ENCODE peak calls at places on chromosomes 7 and 10, in seven cellular contexts. One of them, this sample, is unnamed.

GRCh38 chr10:35580421-35580770 is 24.7 kb upstream of the GJD4 start:
- DNase-seq in mesothelial cell of epicardium: no peak
- DNase-seq in dorsolateral prefrontal cortex: no peak
- DNase-seq in nephron progenitor cell: no peak
- DNase-seq in tibial nerve: no peak
- DNase-seq in kidney epithelial cell: no peak
- DNase-seq in RWPE2: no peak
- DNase-seq in this sample: no peak

GRCh38 chr10:126049741-126050140 is 153.4 kb downstream of the FANK1 start:
- DNase-seq in mesothelial cell of epicardium: no peak
- DNase-seq in dorsolateral prefrontal cortex: no peak
- DNase-seq in nephron progenitor cell: no peak
- DNase-seq in tibial nerve: no peak
- DNase-seq in kidney epithelial cell: no peak
- DNase-seq in RWPE2: no peak
- DNase-seq in this sample: no peak

GRCh38 chr7:5704534-5704922 is 76.9 kb downstream of the RNF216 start:
- DNase-seq in mesothelial cell of epicardium: peak
- DNase-seq in dorsolateral prefrontal cortex: peak
- DNase-seq in nephron progenitor cell: peak
- DNase-seq in tibial nerve: peak
- DNase-seq in kidney epithelial cell: no peak
- DNase-seq in RWPE2: no peak
- DNase-seq in this sample: no peak

GRCh38 chr10:59285073-59285472 is 77.3 kb downstream of the FAM13C start:
- DNase-seq in mesothelial cell of epicardium: no peak
- DNase-seq in dorsolateral prefrontal cortex: no peak
- DNase-seq in nephron progenitor cell: no peak
- DNase-seq in tibial nerve: no peak
- DNase-seq in kidney epithelial cell: no peak
- DNase-seq in RWPE2: no peak
- DNase-seq in this sample: no peak

GRCh38 chr10:11689945-11690736 is 52.0 kb upstream of the ECHDC3 start:
- DNase-seq in mesothelial cell of epicardium: no peak
- DNase-seq in dorsolateral prefrontal cortex: no peak
- DNase-seq in nephron progenitor cell: no peak
- DNase-seq in tibial nerve: no peak
- DNase-seq in kidney epithelial cell: no peak
- DNase-seq in RWPE2: no peak
- DNase-seq in this sample: peak

GRCh38 chr10:83492004-83492403 is 647.3 kb upstream of the GHITM start:
- DNase-seq in mesothelial cell of epicardium: no peak
- DNase-seq in dorsolateral prefrontal cortex: no peak
- DNase-seq in nephron progenitor cell: no peak
- DNase-seq in tibial nerve: no peak
- DNase-seq in kidney epithelial cell: no peak
- DNase-seq in RWPE2: no peak
- DNase-seq in this sample: no peak

GRCh38 chr7:150322833-150323681 is at the start of the genes ACTR3C and LRRC61:
- DNase-seq in mesothelial cell of epicardium: no peak
- DNase-seq in dorsolateral prefrontal cortex: no peak
- DNase-seq in nephron progenitor cell: no peak
- DNase-seq in tibial nerve: no peak
- DNase-seq in kidney epithelial cell: no peak
- DNase-seq in RWPE2: no peak
- DNase-seq in this sample: no peak

GRCh38 chr7:107538001-107538400 is 25.7 kb downstream of the COG5 start:
- DNase-seq in mesothelial cell of epicardium: no peak
- DNase-seq in dorsolateral prefrontal cortex: no peak
- DNase-seq in nephron progenitor cell: no peak
- DNase-seq in tibial nerve: no peak
- DNase-seq in kidney epithelial cell: no peak
- DNase-seq in RWPE2: no peak
- DNase-seq in this sample: no peak

GRCh38 chr10:88042162-88043100 is 179.0 kb downstream of the PTEN start:
- DNase-seq in mesothelial cell of epicardium: no peak
- DNase-seq in dorsolateral prefrontal cortex: no peak
- DNase-seq in nephron progenitor cell: no peak
- DNase-seq in tibial nerve: peak
- DNase-seq in kidney epithelial cell: no peak
- DNase-seq in RWPE2: no peak
- DNase-seq in this sample: no peak

GRCh38 chr10:4262870-4263269 is 477.9 kb upstream of the KLF6 start:
- DNase-seq in mesothelial cell of epicardium: no peak
- DNase-seq in dorsolateral prefrontal cortex: no peak
- DNase-seq in nephron progenitor cell: no peak
- DNase-seq in tibial nerve: no peak
- DNase-seq in kidney epithelial cell: no peak
- DNase-seq in RWPE2: no peak
- DNase-seq in this sample: no peak

GRCh38 chr7:90772410-90772809 is 176.3 kb downstream of the CDK14 start:
- DNase-seq in mesothelial cell of epicardium: no peak
- DNase-seq in dorsolateral prefrontal cortex: no peak
- DNase-seq in nephron progenitor cell: no peak
- DNase-seq in tibial nerve: no peak
- DNase-seq in kidney epithelial cell: no peak
- DNase-seq in RWPE2: no peak
- DNase-seq in this sample: no peak

DNA sequence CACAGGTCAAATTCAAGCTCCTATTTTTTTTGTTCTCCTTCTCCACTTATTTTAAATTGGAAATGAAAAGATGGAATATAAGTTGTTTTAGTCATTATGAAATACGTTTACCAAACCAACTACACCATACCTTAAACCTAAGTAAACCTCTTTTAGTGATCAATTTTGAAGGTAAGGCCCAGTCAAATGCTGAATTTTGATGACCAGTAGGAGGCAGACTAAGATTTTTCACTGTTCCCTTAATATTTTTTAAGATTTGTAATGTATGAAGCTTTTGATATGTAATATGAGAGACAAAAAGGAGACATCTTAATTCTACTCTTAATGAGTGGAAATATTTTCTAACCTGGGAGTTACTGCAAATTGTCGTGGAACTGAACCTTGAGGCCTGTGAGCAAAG is 311.6 kb downstream of the EXOC4 start:
- DNase-seq in mesothelial cell of epicardium: no peak
- DNase-seq in dorsolateral prefrontal cortex: no peak
- DNase-seq in nephron progenitor cell: no peak
- DNase-seq in tibial nerve: no peak
- DNase-seq in kidney epithelial cell: no peak
- DNase-seq in RWPE2: no peak
- DNase-seq in this sample: no peak
- TF ChIP-seq CTCF in mesothelial cell of epicardium: no peak
- TF ChIP-seq CTCF in dorsolateral prefrontal cortex: no peak
- TF ChIP-seq CTCF in nephron progenitor cell: no peak
- TF ChIP-seq CTCF in tibial nerve: no peak
- TF ChIP-seq CTCF in kidney epithelial cell: no peak
- TF ChIP-seq CTCF in RWPE2: no peak
- TF ChIP-seq CTCF in this sample: peak

GRCh38 chr7:73732397-73732796 is 6.2 kb downstream of the ABHD11 start:
- DNase-seq in mesothelial cell of epicardium: no peak
- DNase-seq in dorsolateral prefrontal cortex: no peak
- DNase-seq in nephron progenitor cell: no peak
- DNase-seq in tibial nerve: no peak
- DNase-seq in kidney epithelial cell: no peak
- DNase-seq in RWPE2: no peak
- DNase-seq in this sample: no peak

GRCh38 chr7:73735526-73735905 is 3.1 kb downstream of the ABHD11 start:
- DNase-seq in mesothelial cell of epicardium: no peak
- DNase-seq in dorsolateral prefrontal cortex: no peak
- DNase-seq in nephron progenitor cell: no peak
- DNase-seq in tibial nerve: no peak
- DNase-seq in kidney epithelial cell: no peak
- DNase-seq in RWPE2: no peak
- DNase-seq in this sample: no peak

GRCh38 chr7:73736885-73737284 is 1.7 kb downstream of the ABHD11 start:
- DNase-seq in mesothelial cell of epicardium: no peak
- DNase-seq in dorsolateral prefrontal cortex: no peak
- DNase-seq in nephron progenitor cell: no peak
- DNase-seq in tibial nerve: no peak
- DNase-seq in kidney epithelial cell: no peak
- DNase-seq in RWPE2: no peak
- DNase-seq in this sample: no peak

GRCh38 chr7:73737491-73738219 is 947 bp downstream of the ABHD11 start:
- DNase-seq in mesothelial cell of epicardium: no peak
- DNase-seq in dorsolateral prefrontal cortex: no peak
- DNase-seq in nephron progenitor cell: no peak
- DNase-seq in tibial nerve: no peak
- DNase-seq in kidney epithelial cell: no peak
- DNase-seq in RWPE2: no peak
- DNase-seq in this sample: no peak

DNA sequence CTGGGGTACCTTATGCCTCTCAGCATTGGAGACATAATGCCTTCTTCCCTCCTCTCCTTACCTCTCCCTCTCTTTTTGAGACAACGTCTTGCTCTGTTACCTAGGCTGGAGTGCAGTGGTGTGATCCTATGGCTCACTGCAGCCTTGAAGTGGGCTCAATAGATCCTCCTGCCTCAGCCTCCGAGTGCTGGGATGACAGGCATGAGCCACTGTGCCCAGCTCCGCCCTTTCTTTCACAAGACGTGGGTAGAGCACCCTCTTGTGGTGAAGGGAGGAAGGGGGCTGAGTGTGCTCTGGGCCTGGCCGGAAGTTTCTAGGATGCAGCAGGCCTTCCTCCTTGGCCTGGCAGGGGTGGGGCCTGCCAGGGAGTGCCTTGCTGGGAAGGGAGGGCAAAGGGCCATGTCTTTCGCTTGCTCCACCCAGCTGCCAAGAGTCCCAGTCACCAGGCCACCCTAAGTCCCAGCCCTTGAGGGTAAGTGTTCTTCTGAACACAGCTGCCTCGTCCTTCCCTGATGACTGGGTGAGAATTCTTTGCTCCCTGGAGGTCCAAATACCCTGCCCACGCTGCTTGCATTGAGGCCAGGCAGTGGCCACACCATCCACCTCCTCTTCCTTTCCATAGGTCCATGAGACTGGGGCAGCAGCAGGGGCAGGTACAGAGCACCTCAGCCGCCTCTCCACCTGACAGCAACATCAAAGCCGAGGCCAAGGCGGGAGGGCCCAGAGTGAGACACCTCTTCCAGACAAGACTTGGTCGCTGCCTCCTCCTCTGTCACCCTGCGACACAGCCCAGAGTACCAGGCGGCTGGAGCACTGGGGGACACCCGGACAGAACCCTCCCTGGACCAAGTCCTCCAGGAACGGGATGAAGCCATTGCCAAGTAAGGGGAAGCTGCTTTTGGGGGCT is 3.7 kb downstream of the ABHD11 start:
- DNase-seq in mesothelial cell of epicardium: no peak
- DNase-seq in dorsolateral prefrontal cortex: no peak
- DNase-seq in nephron progenitor cell: peak
- DNase-seq in tibial nerve: peak
- DNase-seq in kidney epithelial cell: no peak
- DNase-seq in RWPE2: peak
- DNase-seq in this sample: no peak
- TF ChIP-seq CTCF in mesothelial cell of epicardium: peak
- TF ChIP-seq CTCF in dorsolateral prefrontal cortex: peak
- TF ChIP-seq CTCF in nephron progenitor cell: peak
- TF ChIP-seq CTCF in tibial nerve: peak
- TF ChIP-seq CTCF in kidney epithelial cell: peak
- TF ChIP-seq CTCF in RWPE2: peak
- TF ChIP-seq CTCF in this sample: peak

GRCh38 chr10:117418121-117418520 is 42.9 kb upstream of the PDZD8 start:
- DNase-seq in mesothelial cell of epicardium: no peak
- DNase-seq in dorsolateral prefrontal cortex: no peak
- DNase-seq in nephron progenitor cell: no peak
- DNase-seq in tibial nerve: no peak
- DNase-seq in kidney epithelial cell: no peak
- DNase-seq in RWPE2: no peak
- DNase-seq in this sample: no peak

GRCh38 chr10:117420768-117421167 is 45.5 kb upstream of the PDZD8 start:
- DNase-seq in mesothelial cell of epicardium: no peak
- DNase-seq in dorsolateral prefrontal cortex: no peak
- DNase-seq in nephron progenitor cell: no peak
- DNase-seq in tibial nerve: no peak
- DNase-seq in kidney epithelial cell: no peak
- DNase-seq in RWPE2: no peak
- DNase-seq in this sample: no peak

GRCh38 chr10:117421985-117422384 is 46.7 kb upstream of the PDZD8 start:
- DNase-seq in mesothelial cell of epicardium: no peak
- DNase-seq in dorsolateral prefrontal cortex: no peak
- DNase-seq in nephron progenitor cell: no peak
- DNase-seq in tibial nerve: no peak
- DNase-seq in kidney epithelial cell: no peak
- DNase-seq in RWPE2: no peak
- DNase-seq in this sample: no peak

GRCh38 chr10:117424171-117424570 is 48.9 kb upstream of the PDZD8 start:
- DNase-seq in mesothelial cell of epicardium: no peak
- DNase-seq in dorsolateral prefrontal cortex: no peak
- DNase-seq in nephron progenitor cell: no peak
- DNase-seq in tibial nerve: no peak
- DNase-seq in kidney epithelial cell: no peak
- DNase-seq in RWPE2: no peak
- DNase-seq in this sample: no peak

DNA sequence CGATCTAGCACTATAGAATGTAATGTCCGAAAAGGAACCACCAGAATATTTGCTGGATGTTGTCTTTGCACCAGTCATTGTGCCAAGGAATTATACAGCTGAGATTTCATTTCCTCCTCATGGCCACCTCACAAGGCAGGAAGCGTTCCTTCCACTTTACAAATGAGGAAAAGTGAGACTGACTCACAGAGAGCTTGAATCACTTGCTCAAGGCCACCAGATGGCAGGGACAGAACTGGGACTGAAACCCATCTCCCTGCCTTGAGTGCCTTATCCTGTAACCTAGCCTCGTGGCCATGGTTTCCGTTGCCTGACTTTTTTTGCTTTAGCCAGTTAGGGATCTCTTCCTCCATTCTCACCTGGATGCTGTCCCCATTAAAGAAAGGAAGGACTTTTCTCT is 44.7 kb upstream of the PDZD8 start:
- DNase-seq in mesothelial cell of epicardium: no peak
- DNase-seq in dorsolateral prefrontal cortex: no peak
- DNase-seq in nephron progenitor cell: no peak
- DNase-seq in tibial nerve: no peak
- DNase-seq in kidney epithelial cell: no peak
- DNase-seq in RWPE2: no peak
- DNase-seq in this sample: no peak
- TF ChIP-seq CTCF in mesothelial cell of epicardium: no peak
- TF ChIP-seq CTCF in dorsolateral prefrontal cortex: no peak
- TF ChIP-seq CTCF in nephron progenitor cell: no peak
- TF ChIP-seq CTCF in tibial nerve: no peak
- TF ChIP-seq CTCF in kidney epithelial cell: no peak
- TF ChIP-seq CTCF in RWPE2: no peak
- TF ChIP-seq CTCF in this sample: no peak

GRCh38 chr7:15921576-15921975 is 235.1 kb upstream of the MEOX2 start:
- DNase-seq in mesothelial cell of epicardium: no peak
- DNase-seq in dorsolateral prefrontal cortex: no peak
- DNase-seq in nephron progenitor cell: no peak
- DNase-seq in tibial nerve: no peak
- DNase-seq in kidney epithelial cell: no peak
- DNase-seq in RWPE2: no peak
- DNase-seq in this sample: no peak
- TF ChIP-seq CTCF in mesothelial cell of epicardium: no peak
- TF ChIP-seq CTCF in dorsolateral prefrontal cortex: no peak
- TF ChIP-seq CTCF in nephron progenitor cell: no peak
- TF ChIP-seq CTCF in tibial nerve: no peak
- TF ChIP-seq CTCF in kidney epithelial cell: no peak
- TF ChIP-seq CTCF in RWPE2: no peak
- TF ChIP-seq CTCF in this sample: peak